ENCODE peak calls at places on chromosomes 4 and X, in nine cellular contexts. One of them, this sample, is unnamed.

GRCh38 chrX:50635811-50636365 is 165.3 kb upstream of the DGKK start:
- DNase-seq in IMR-90: no peak
- DNase-seq in heart right ventricle: peak
- DNase-seq in heart left ventricle: peak
- DNase-seq in lower lobe of right lung: no peak
- DNase-seq in body of pancreas: no peak
- DNase-seq in psoas muscle: peak
- DNase-seq in hepatocyte: no peak
- DNase-seq in GM23338: no peak
- DNase-seq in this sample: no peak

GRCh38 chr4:26907731-26908599 is 47.3 kb downstream of the STIM2 start:
- DNase-seq in body of pancreas: no peak
- DNase-seq in heart left ventricle: no peak
- DNase-seq in lower lobe of right lung: no peak
- DNase-seq in hepatocyte: no peak
- DNase-seq in psoas muscle: no peak
- DNase-seq in heart right ventricle: no peak
- DNase-seq in GM23338: no peak
- DNase-seq in IMR-90: no peak
- DNase-seq in this sample: no peak

GRCh38 chr4:86950835-86951525 is 16.2 kb downstream of the AFF1 start:
- DNase-seq in hepatocyte: no peak
- DNase-seq in heart left ventricle: no peak
- DNase-seq in body of pancreas: no peak
- DNase-seq in GM23338: peak
- DNase-seq in heart right ventricle: no peak
- DNase-seq in psoas muscle: no peak
- DNase-seq in IMR-90: no peak
- DNase-seq in lower lobe of right lung: no peak
- DNase-seq in this sample: no peak

GRCh38 chrX:78514852-78515251 is 144.3 kb downstream of the RTL3 start:
- DNase-seq in lower lobe of right lung: no peak
- DNase-seq in psoas muscle: no peak
- DNase-seq in heart left ventricle: no peak
- DNase-seq in hepatocyte: peak
- DNase-seq in GM23338: peak
- DNase-seq in body of pancreas: no peak
- DNase-seq in IMR-90: no peak
- DNase-seq in heart right ventricle: no peak
- DNase-seq in this sample: no peak

GRCh38 chrX:38864165-38864564 is 62.9 kb downstream of the MID1IP1 start:
- DNase-seq in GM23338: no peak
- DNase-seq in hepatocyte: no peak
- DNase-seq in psoas muscle: no peak
- DNase-seq in lower lobe of right lung: no peak
- DNase-seq in heart left ventricle: no peak
- DNase-seq in heart right ventricle: no peak
- DNase-seq in IMR-90: peak
- DNase-seq in body of pancreas: no peak
- DNase-seq in this sample: no peak

GRCh38 chr4:138645289-138645688 is 370.3 kb upstream of the NOCT start:
- DNase-seq in heart right ventricle: no peak
- DNase-seq in hepatocyte: no peak
- DNase-seq in heart left ventricle: no peak
- DNase-seq in psoas muscle: no peak
- DNase-seq in body of pancreas: no peak
- DNase-seq in lower lobe of right lung: no peak
- DNase-seq in GM23338: no peak
- DNase-seq in IMR-90: no peak
- DNase-seq in this sample: no peak

GRCh38 chr4:1708581-1708980 is 3.5 kb downstream of the SLBP start:
- DNase-seq in IMR-90: no peak
- DNase-seq in heart right ventricle: no peak
- DNase-seq in GM23338: no peak
- DNase-seq in body of pancreas: no peak
- DNase-seq in hepatocyte: no peak
- DNase-seq in psoas muscle: no peak
- DNase-seq in lower lobe of right lung: no peak
- DNase-seq in heart left ventricle: no peak
- DNase-seq in this sample: no peak

GRCh38 chr4:3829954-3830773 is 64.0 kb downstream of the ADRA2C start:
- DNase-seq in hepatocyte: no peak
- DNase-seq in IMR-90: no peak
- DNase-seq in heart right ventricle: no peak
- DNase-seq in heart left ventricle: no peak
- DNase-seq in psoas muscle: peak
- DNase-seq in GM23338: peak
- DNase-seq in body of pancreas: no peak
- DNase-seq in lower lobe of right lung: no peak
- DNase-seq in this sample: no peak

GRCh38 chr4:48858130-48858529 is 27.2 kb downstream of the OCIAD1 start:
- DNase-seq in IMR-90: no peak
- DNase-seq in psoas muscle: no peak
- DNase-seq in heart left ventricle: no peak
- DNase-seq in heart right ventricle: no peak
- DNase-seq in GM23338: peak
- DNase-seq in hepatocyte: no peak
- DNase-seq in body of pancreas: no peak
- DNase-seq in lower lobe of right lung: no peak
- DNase-seq in this sample: no peak

GRCh38 chr4:168059251-168059650 is 33.1 kb upstream of the ANXA10 start:
- DNase-seq in hepatocyte: no peak
- DNase-seq in body of pancreas: no peak
- DNase-seq in IMR-90: peak
- DNase-seq in GM23338: no peak
- DNase-seq in psoas muscle: no peak
- DNase-seq in heart right ventricle: no peak
- DNase-seq in heart left ventricle: no peak
- DNase-seq in lower lobe of right lung: no peak
- DNase-seq in this sample: no peak

GRCh38 chr4:24382381-24382780 is 202.0 kb downstream of the DHX15 start:
- DNase-seq in IMR-90: peak
- DNase-seq in heart right ventricle: no peak
- DNase-seq in GM23338: no peak
- DNase-seq in heart left ventricle: no peak
- DNase-seq in lower lobe of right lung: no peak
- DNase-seq in hepatocyte: peak
- DNase-seq in psoas muscle: no peak
- DNase-seq in body of pancreas: no peak
- DNase-seq in this sample: no peak

GRCh38 chr4:170226288-170226687 is 136.5 kb upstream of the AADAT start:
- DNase-seq in GM23338: peak
- DNase-seq in heart right ventricle: no peak
- DNase-seq in body of pancreas: no peak
- DNase-seq in hepatocyte: peak
- DNase-seq in IMR-90: no peak
- DNase-seq in heart left ventricle: no peak
- DNase-seq in psoas muscle: no peak
- DNase-seq in lower lobe of right lung: no peak
- DNase-seq in this sample: no peak

GRCh38 chr4:2075987-2076907 is 17.1 kb downstream of the NAT8L start:
- DNase-seq in hepatocyte: no peak
- DNase-seq in IMR-90: no peak
- DNase-seq in heart left ventricle: peak
- DNase-seq in psoas muscle: no peak
- DNase-seq in GM23338: no peak
- DNase-seq in heart right ventricle: no peak
- DNase-seq in body of pancreas: no peak
- DNase-seq in lower lobe of right lung: no peak
- DNase-seq in this sample: no peak

GRCh38 chr4:54683616-54684346 is 26.0 kb downstream of the KIT start:
- DNase-seq in hepatocyte: no peak
- DNase-seq in body of pancreas: no peak
- DNase-seq in psoas muscle: no peak
- DNase-seq in heart left ventricle: peak
- DNase-seq in heart right ventricle: no peak
- DNase-seq in GM23338: peak
- DNase-seq in IMR-90: no peak
- DNase-seq in lower lobe of right lung: no peak
- DNase-seq in this sample: no peak

GRCh38 chrX:40153335-40154221 is 55.8 kb upstream of the BCOR start:
- DNase-seq in GM23338: peak
- DNase-seq in body of pancreas: peak
- DNase-seq in psoas muscle: peak
- DNase-seq in IMR-90: no peak
- DNase-seq in lower lobe of right lung: peak
- DNase-seq in heart right ventricle: no peak
- DNase-seq in hepatocyte: peak
- DNase-seq in heart left ventricle: no peak
- DNase-seq in this sample: peak

GRCh38 chr4:46389301-46389761 is 597 bp downstream of the GABRA2 start:
- DNase-seq in GM23338: peak
- DNase-seq in IMR-90: no peak
- DNase-seq in heart left ventricle: no peak
- DNase-seq in hepatocyte: peak
- DNase-seq in heart right ventricle: no peak
- DNase-seq in lower lobe of right lung: no peak
- DNase-seq in psoas muscle: no peak
- DNase-seq in body of pancreas: no peak
- DNase-seq in this sample: peak

GRCh38 chrX:103688949-103689348 is 2.5 kb upstream of the MORF4L2 start:
- DNase-seq in heart right ventricle: no peak
- DNase-seq in body of pancreas: no peak
- DNase-seq in GM23338: peak
- DNase-seq in psoas muscle: no peak
- DNase-seq in lower lobe of right lung: no peak
- DNase-seq in hepatocyte: peak
- DNase-seq in heart left ventricle: no peak
- DNase-seq in IMR-90: peak
- DNase-seq in this sample: no peak

GRCh38 chrX:1292581-1293310 is 24.1 kb downstream of the CSF2RA start:
- DNase-seq in psoas muscle: no peak
- DNase-seq in IMR-90: no peak
- DNase-seq in heart left ventricle: no peak
- DNase-seq in heart right ventricle: no peak
- DNase-seq in GM23338: no peak
- DNase-seq in body of pancreas: no peak
- DNase-seq in hepatocyte: no peak
- DNase-seq in lower lobe of right lung: no peak
- DNase-seq in this sample: no peak

GRCh38 chr4:36082817-36083216 is 161.5 kb downstream of the ARAP2 start:
- DNase-seq in GM23338: no peak
- DNase-seq in IMR-90: no peak
- DNase-seq in lower lobe of right lung: no peak
- DNase-seq in psoas muscle: no peak
- DNase-seq in hepatocyte: no peak
- DNase-seq in body of pancreas: no peak
- DNase-seq in heart right ventricle: no peak
- DNase-seq in heart left ventricle: no peak
- DNase-seq in this sample: no peak

GRCh38 chr4:109375778-109376414 is 57.7 kb upstream of the SEC24B start:
- DNase-seq in heart left ventricle: no peak
- DNase-seq in IMR-90: no peak
- DNase-seq in lower lobe of right lung: peak
- DNase-seq in psoas muscle: no peak
- DNase-seq in hepatocyte: no peak
- DNase-seq in heart right ventricle: no peak
- DNase-seq in GM23338: no peak
- DNase-seq in body of pancreas: no peak
- DNase-seq in this sample: peak

DNA sequence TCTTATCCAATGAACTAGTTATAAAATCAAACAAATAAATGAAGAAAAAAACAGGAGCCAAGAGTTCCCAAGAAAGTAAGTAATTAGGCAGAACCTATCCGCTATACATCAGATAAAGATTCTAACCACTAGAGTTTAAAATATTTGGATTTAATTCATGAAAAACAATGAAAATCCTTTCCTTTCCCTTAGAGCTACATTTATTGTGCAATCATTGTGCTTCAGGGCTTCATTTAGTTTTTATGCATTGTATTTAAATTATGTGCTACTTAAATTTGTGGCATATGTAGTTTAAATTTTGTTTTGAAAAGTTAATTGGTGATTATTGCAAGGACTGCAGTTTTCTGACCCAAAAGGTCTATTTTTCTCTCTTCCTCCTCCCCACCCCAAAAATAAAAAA is 17.9 kb downstream of the GNRHR start:
- DNase-seq in IMR-90: no peak
- DNase-seq in heart left ventricle: no peak
- DNase-seq in heart right ventricle: no peak
- DNase-seq in psoas muscle: no peak
- DNase-seq in lower lobe of right lung: no peak
- DNase-seq in hepatocyte: no peak
- DNase-seq in body of pancreas: no peak
- DNase-seq in GM23338: no peak
- DNase-seq in this sample: no peak
- H3K4me3 ChIP-seq in IMR-90: no peak
- H3K4me3 ChIP-seq in heart left ventricle: no peak
- H3K4me3 ChIP-seq in heart right ventricle: no peak
- H3K4me3 ChIP-seq in psoas muscle: no peak
- H3K4me3 ChIP-seq in lower lobe of right lung: no peak
- H3K4me3 ChIP-seq in hepatocyte: no peak
- H3K4me3 ChIP-seq in body of pancreas: no peak
- H3K4me3 ChIP-seq in GM23338: no peak
- H3K4me3 ChIP-seq in this sample: no peak

GRCh38 chrX:143648705-143649104 is 12.8 kb upstream of the SLITRK4 start:
- DNase-seq in GM23338: peak
- DNase-seq in heart left ventricle: no peak
- DNase-seq in heart right ventricle: no peak
- DNase-seq in IMR-90: no peak
- DNase-seq in lower lobe of right lung: peak
- DNase-seq in body of pancreas: no peak
- DNase-seq in psoas muscle: no peak
- DNase-seq in hepatocyte: peak
- DNase-seq in this sample: no peak
- TF ChIP-seq CTCF in GM23338: peak
- TF ChIP-seq CTCF in heart left ventricle: no peak
- TF ChIP-seq CTCF in heart right ventricle: peak
- TF ChIP-seq CTCF in IMR-90: no peak
- TF ChIP-seq CTCF in lower lobe of right lung: peak
- TF ChIP-seq CTCF in body of pancreas: peak
- TF ChIP-seq CTCF in psoas muscle: no peak
- TF ChIP-seq CTCF in hepatocyte: peak
- TF ChIP-seq CTCF in this sample: no peak

DNA sequence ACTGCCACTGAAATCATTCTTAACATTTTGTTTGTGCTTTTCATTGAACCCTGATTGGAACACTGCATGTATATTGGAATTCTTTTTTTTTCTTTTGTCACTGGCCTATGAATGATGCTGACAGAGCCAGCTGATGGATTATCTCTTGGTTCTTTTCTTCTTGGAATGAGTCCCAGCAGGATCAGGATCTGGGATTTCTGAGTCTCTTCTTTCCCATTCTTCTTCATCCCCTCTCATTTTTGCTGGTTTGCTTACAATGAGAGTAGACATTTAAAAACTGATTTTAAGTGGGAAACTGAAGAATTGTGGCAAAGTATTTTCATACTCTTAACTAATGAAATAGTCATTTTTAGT is 9.0 kb downstream of the DCUN1D4 start:
- DNase-seq in IMR-90: no peak
- DNase-seq in psoas muscle: no peak
- DNase-seq in lower lobe of right lung: no peak
- DNase-seq in hepatocyte: no peak
- DNase-seq in GM23338: no peak
- DNase-seq in heart right ventricle: no peak
- DNase-seq in body of pancreas: no peak
- DNase-seq in heart left ventricle: no peak
- DNase-seq in this sample: no peak
- H3K27ac ChIP-seq in IMR-90: no peak
- H3K27ac ChIP-seq in psoas muscle: peak
- H3K27ac ChIP-seq in lower lobe of right lung: no peak
- H3K27ac ChIP-seq in hepatocyte: no peak
- H3K27ac ChIP-seq in GM23338: no peak
- H3K27ac ChIP-seq in heart right ventricle: no peak
- H3K27ac ChIP-seq in body of pancreas: no peak
- H3K27ac ChIP-seq in heart left ventricle: no peak
- H3K27ac ChIP-seq in this sample: no peak

GRCh38 chr4:15809058-15809457 is 30.9 kb downstream of the CD38 start:
- DNase-seq in hepatocyte: no peak
- DNase-seq in lower lobe of right lung: no peak
- DNase-seq in GM23338: no peak
- DNase-seq in psoas muscle: no peak
- DNase-seq in body of pancreas: no peak
- DNase-seq in IMR-90: no peak
- DNase-seq in heart right ventricle: no peak
- DNase-seq in heart left ventricle: no peak
- DNase-seq in this sample: no peak
- H3K4me3 ChIP-seq in hepatocyte: no peak
- H3K4me3 ChIP-seq in lower lobe of right lung: no peak
- H3K4me3 ChIP-seq in GM23338: no peak
- H3K4me3 ChIP-seq in psoas muscle: peak
- H3K4me3 ChIP-seq in body of pancreas: no peak
- H3K4me3 ChIP-seq in IMR-90: no peak
- H3K4me3 ChIP-seq in heart right ventricle: no peak
- H3K4me3 ChIP-seq in heart left ventricle: no peak
- H3K4me3 ChIP-seq in this sample: no peak

This sample was measured in dorsolateral prefrontal cortex.